ENCODE peak calls at places on chromosomes 3 and 15, in six cellular contexts. B, J, V, N, I and G are unnamed samples.

GRCh38 chr3:31909455-31909854 is 71.6 kb downstream of the OSBPL10 start:
- DNase-seq in B (no peak), J (no peak), V (no peak), N (no peak), I (no peak), G (no peak)

GRCh38 chr15:87954783-87955182 is 301.8 kb downstream of the NTRK3 start:
- DNase-seq in B (no peak), J (no peak), V (peak; percentile 85), N (no peak), I (no peak), G (peak; percentile 2)

GRCh38 chr15:101172421-101173097 is 79.3 kb downstream of the CHSY1 start:
- DNase-seq in B (no peak), J (no peak), V (no peak), N (peak; percentile 69), I (no peak), G (peak; percentile 82)

GRCh38 chr3:149385617-149386298 is 8.3 kb upstream of the TM4SF1 start:
- DNase-seq in B (no peak), J (no peak), V (no peak), N (no peak), I (no peak), G (no peak)

GRCh38 chr3:161559177-161559998 is 62.8 kb downstream of the OTOL1 start:
- DNase-seq in B (no peak), J (no peak), V (peak; percentile 24), N (peak; percentile 70), I (no peak), G (peak; percentile 45)

GRCh38 chr3:187498211-187498610 is 130.0 kb downstream of the RTP4 start:
- DNase-seq in B (no peak), J (no peak), V (no peak), N (no peak), I (no peak), G (no peak)

GRCh38 chr3:38297947-38298711 is 16.0 kb downstream of the SLC22A14 start:
- DNase-seq in B (no peak), J (no peak), V (peak; percentile 33), N (no peak), I (no peak), G (peak; percentile 18)

GRCh38 chr15:63940956-63941620 is 105.2 kb downstream of the DAPK2 start:
- DNase-seq in B (no peak), J (no peak), V (no peak), N (no peak), I (no peak), G (no peak)

GRCh38 chr15:95812491-95812890 is 518.0 kb upstream of the NR2F2 start:
- DNase-seq in B (no peak), J (no peak), V (no peak), N (no peak), I (no peak), G (peak; percentile 16)

GRCh38 chr3:88462241-88462640 is 312.5 kb downstream of the C3orf38 start:
- DNase-seq in B (no peak), J (no peak), V (no peak), N (no peak), I (no peak), G (no peak)

GRCh38 chr3:69092030-69092513 is 7.3 kb downstream of the ARL6IP5 start:
- DNase-seq in B (peak; percentile 46), J (no peak), V (no peak), N (peak; percentile 46), I (no peak), G (no peak)

GRCh38 chr3:169303660-169304059 is 359.9 kb downstream of the MECOM start:
- DNase-seq in B (no peak), J (no peak), V (no peak), N (no peak), I (no peak), G (no peak)

GRCh38 chr15:36449662-36450145 is 129.7 kb upstream of the CDIN1 start:
- DNase-seq in B (no peak), J (no peak), V (no peak), N (no peak), I (no peak), G (no peak)

GRCh38 chr3:138186216-138186615 is 885 bp upstream of the ARMC8 start:
- DNase-seq in B (no peak), J (no peak), V (no peak), N (peak; percentile 8), I (no peak), G (no peak)

GRCh38 chr15:55661431-55661830 is 73.3 kb upstream of the PYGO1 start:
- DNase-seq in B (no peak), J (no peak), V (peak; percentile 1), N (peak; percentile 65), I (no peak), G (peak; percentile 72)

GRCh38 chr3:16477501-16477900 is 36.0 kb downstream of the RFTN1 start:
- DNase-seq in B (no peak), J (no peak), V (peak; percentile 58), N (no peak), I (no peak), G (peak; percentile 75)

GRCh38 chr15:96363692-96364091 is 33.2 kb downstream of the NR2F2 start:
- DNase-seq in B (no peak), J (no peak), V (no peak), N (peak; percentile 20), I (no peak), G (no peak)

GRCh38 chr3:142929109-142929508 is 34.4 kb downstream of the PAQR9 start:
- DNase-seq in B (no peak), J (no peak), V (peak; percentile 56), N (peak; percentile 38), I (no peak), G (peak; percentile 31)

GRCh38 chr15:69853572-69853971 is 244.1 kb downstream of the TLE3 start:
- DNase-seq in B (no peak), J (no peak), V (peak; percentile 88), N (peak; percentile 10), I (no peak), G (peak; percentile 63)

DNA sequence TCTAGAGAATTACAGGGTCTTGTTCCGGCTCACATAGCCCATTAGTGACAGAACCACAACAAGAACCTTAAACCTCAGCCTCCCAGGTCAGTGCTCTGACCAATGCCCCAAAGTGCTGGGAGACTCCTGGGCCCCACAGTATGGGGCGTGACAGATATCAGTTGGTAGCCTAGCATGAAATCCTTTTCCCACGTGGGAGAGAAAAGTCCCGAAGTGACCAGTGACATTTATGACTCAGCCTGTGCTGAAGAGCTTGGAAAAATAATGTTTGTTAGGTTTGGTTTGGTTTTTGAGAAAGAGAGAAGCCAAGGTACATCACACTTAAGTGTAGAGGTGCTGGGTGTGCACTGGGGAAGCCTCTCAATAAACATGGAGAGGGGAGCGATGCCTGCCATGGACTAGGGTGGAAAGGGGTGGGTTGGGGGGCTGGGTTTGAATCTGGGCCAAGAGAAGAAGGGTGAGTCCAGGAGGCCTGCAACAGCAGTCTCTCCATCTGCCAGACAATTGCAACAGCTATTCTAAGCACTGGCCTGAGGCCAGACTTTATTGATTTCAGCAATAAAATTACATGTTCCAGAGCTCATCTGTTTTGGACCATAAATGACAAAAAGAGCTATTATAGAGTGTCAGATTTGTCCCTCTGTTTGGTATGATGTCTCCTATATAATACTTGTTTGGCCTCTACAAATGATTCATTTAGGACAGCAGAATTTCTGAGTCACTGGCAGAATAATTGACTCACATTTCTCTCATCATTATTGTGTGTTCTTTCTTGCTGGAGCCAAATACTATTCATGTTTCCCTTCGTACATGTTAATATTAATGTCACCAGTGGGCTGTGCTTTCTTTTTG is 43.4 kb downstream of the C2CD4A start:
- DNase-seq in B (no peak), J (no peak), V (peak; percentile 60), N (no peak), I (no peak), G (peak; percentile 33)
- TF ChIP-seq CTCF in B (no peak), J (no peak), V (no peak), N (no peak), I (no peak), G (no peak)

DNA sequence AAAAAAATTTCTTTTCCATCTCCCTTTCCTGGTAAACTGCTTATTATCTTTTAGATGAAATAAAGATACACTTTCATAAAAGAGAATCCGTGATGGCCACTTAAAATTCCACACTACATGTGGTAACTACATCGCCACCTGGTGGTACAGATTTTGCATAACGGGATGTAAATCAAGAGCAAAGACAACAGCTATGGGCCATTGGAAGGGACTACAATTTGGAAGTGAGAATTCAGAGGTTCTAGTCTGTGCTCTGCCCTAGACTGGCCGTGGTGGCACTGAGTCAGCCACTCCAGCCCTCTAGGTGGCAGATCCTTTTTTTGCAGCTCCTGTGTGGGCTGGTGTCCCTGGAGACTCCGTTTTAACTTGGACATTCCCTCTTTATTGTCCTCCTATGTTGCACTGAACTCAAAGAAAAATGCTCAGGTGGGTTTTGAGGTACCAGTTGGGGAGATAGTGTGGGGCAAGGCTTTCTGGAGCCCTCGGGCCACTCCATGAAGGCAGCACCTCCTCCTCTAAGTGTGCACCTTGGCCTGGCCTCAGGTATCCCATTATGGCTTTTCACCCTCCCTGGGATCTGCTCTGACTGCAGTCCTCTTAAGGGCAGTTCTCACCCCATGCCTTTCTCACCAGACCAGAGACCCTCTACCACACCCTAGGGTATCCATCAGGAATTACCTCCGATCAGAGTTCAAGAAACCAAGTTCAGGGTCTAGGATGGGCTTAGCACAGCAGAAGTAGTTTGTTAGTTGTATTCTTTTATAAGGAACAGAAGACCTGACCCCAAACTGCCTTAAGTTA is 54.9 kb downstream of the SPSB4 start:
- DNase-seq in B (peak; percentile 78), J (peak; percentile 80), V (peak; percentile 85), N (peak; percentile 91), I (peak; percentile 69), G (peak; percentile 86)
- TF ChIP-seq CTCF in B (peak; percentile 81), J (peak; percentile 70), V (peak; percentile 87), N (peak; percentile 83), I (peak; percentile 74), G (peak; percentile 77)

DNA sequence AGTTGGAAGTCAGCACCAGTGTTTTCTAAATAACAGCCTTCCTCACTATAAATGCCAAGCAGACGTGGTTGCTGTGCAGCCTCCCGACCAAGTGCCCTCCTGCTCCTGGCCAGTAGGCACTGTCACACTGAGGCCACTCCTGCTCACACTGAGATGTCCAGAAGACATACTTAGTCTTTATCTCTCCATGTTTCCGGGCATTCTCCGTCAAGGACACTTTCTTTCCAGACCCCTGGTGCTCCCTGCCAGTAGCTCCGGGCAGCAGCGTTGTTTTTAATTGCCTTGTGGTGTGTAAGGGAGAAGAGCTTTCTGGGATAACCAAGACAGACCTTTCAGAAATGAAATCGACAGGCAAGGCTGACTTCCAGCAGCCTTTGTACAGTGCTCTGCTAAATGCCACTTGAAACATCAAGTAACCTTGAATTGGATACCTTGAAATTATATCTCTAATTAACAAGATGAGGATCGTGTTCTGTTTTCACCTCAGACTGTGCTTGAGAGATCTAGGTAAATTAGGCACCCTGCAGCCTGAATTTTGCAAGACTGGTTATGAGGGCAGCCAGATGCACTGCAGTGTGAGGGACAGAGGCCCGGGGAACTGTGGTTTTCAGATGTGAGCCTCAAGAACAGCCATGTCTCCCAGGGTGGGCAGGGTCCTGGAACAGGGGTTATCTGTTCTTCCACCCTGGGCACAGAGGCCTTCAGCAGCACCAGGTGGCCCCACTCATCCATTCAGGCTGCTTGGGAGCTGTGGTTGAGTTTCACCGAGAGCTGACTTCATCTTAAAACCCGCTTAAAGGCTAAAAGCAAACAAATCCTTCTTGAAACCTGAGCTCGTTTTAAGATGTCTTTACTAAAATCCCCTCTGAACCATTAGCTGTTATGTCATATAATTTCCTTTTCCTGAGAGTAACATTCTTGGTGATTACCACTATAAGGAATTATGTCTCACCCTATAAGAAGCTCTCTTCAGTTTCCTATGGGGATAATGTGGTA is 105.6 kb upstream of the IL12A start:
- DNase-seq in B (no peak), J (no peak), V (no peak), N (peak; percentile 34), I (peak; percentile 84), G (peak; percentile 81)
- TF ChIP-seq CTCF in B (no peak), J (no peak), V (no peak), N (no peak), I (peak; percentile 19), G (no peak)

GRCh38 chr3:72279631-72280041 is 494.7 kb upstream of the PROK2 start:
- DNase-seq in B (no peak), J (no peak), V (no peak), N (no peak), I (no peak), G (no peak)
- TF ChIP-seq CTCF in B (no peak), J (no peak), V (no peak), N (no peak), I (no peak), G (no peak)